ENCODE peak calls at places on chromosome 19, in four cellular contexts. Q is AG08395; H is stimulated activated naive B cell treated with anti-CD40 and anti-IgM and Interleukin-4, amounts not matched to agents 10 μg/mL and 1 μg/mL and 100 μg/mL, for 72 hours; J is putamen. G is an unnamed sample.

GRCh38 chr19:22422220-22422619 is at the start of gene ZNF98:
- DNase-seq in Q (no peak), H (peak), J (peak), G (no peak)

GRCh38 chr19:4579389-4579788 is 19.9 kb upstream of the SEMA6B start:
- DNase-seq in Q (no peak), H (no peak), J (no peak), G (no peak)

GRCh38 chr19:46983097-46983496 is 36.5 kb upstream of the NPAS1 start:
- DNase-seq in Q (no peak), H (no peak), J (no peak), G (no peak)

GRCh38 chr19:55156202-55157063 is 1.1 kb downstream of the TNNI3 start:
- DNase-seq in Q (peak), H (no peak), J (no peak), G (no peak)

GRCh38 chr19:33438987-33439781 is 65.7 kb downstream of the CEBPG start:
- DNase-seq in Q (no peak), H (no peak), J (no peak), G (no peak)

GRCh38 chr19:15468675-15469512 is 4.5 kb upstream of the RASAL3 start:
- DNase-seq in Q (no peak), H (no peak), J (no peak), G (no peak)

GRCh38 chr19:17303940-17304267 is 679 bp upstream of the ABHD8 start:
- DNase-seq in Q (no peak), H (no peak), J (no peak), G (no peak)

GRCh38 chr19:4054471-4055208 is 12.1 kb downstream of the ZBTB7A start:
- DNase-seq in Q (no peak), H (no peak), J (no peak), G (no peak)

GRCh38 chr19:32219881-32220552 is 125.4 kb upstream of the ZNF507 start:
- DNase-seq in Q (no peak), H (no peak), J (no peak), G (no peak)

GRCh38 chr19:5131031-5131865 is 162.3 kb downstream of the KDM4B start:
- DNase-seq in Q (no peak), H (peak), J (no peak), G (peak)

GRCh38 chr19:56162258-56162657 is 13.6 kb upstream of the GALP start:
- DNase-seq in Q (no peak), H (no peak), J (no peak), G (no peak)

G was measured in GM12864.